ENCODE peak calls at places on chromosomes 11 and 22, in seven cellular contexts. V is CD8-positive, alpha-beta T cell; X is left lung; C is CD4-positive, CD25-positive, alpha-beta regulatory T cell; B is lower lobe of right lung; J is foreskin keratinocyte; Y is ovary. N is an unnamed sample.

GRCh38 chr11:16612801-16613400 is 125.5 kb upstream of the C11orf58 start:
- DNase-seq in V (no peak), X (no peak), C (no peak), B (no peak), J (peak), Y (no peak), N (no peak)

GRCh38 chr11:115964091-115964490 is 459.9 kb upstream of the CADM1 start:
- DNase-seq in V (no peak), X (no peak), C (no peak), B (no peak), J (no peak), Y (no peak), N (no peak)

GRCh38 chr11:17162376-17162775 is 45.4 kb downstream of the PIK3C2A start:
- DNase-seq in V (no peak), X (no peak), C (no peak), B (no peak), J (no peak), Y (no peak), N (no peak)

GRCh38 chr11:65083134-65083833 is 556 bp downstream of the CDCA5 start:
- DNase-seq in V (no peak), X (no peak), C (no peak), B (no peak), J (no peak), Y (no peak), N (no peak)

GRCh38 chr22:43733138-43733537 is 79.0 kb downstream of the EFCAB6 start:
- DNase-seq in V (no peak), X (no peak), C (no peak), B (no peak), J (no peak), Y (no peak), N (no peak)

GRCh38 chr22:43511276-43511910 is 99.6 kb downstream of the MPPED1 start:
- DNase-seq in V (no peak), X (peak), C (no peak), B (peak), J (peak), Y (no peak), N (no peak)

GRCh38 chr11:92828576-92828975 is 140.9 kb upstream of the MTNR1B start:
- DNase-seq in V (no peak), X (no peak), C (no peak), B (no peak), J (no peak), Y (no peak), N (no peak)

GRCh38 chr11:8631395-8632110 is 37.5 kb upstream of the STK33 start:
- DNase-seq in V (no peak), X (no peak), C (no peak), B (no peak), J (peak), Y (peak), N (no peak)

GRCh38 chr11:114399903-114400221 is 449 bp downstream of the C11orf71 start:
- DNase-seq in V (no peak), X (peak), C (no peak), B (peak), J (no peak), Y (no peak), N (no peak)

GRCh38 chr11:118211006-118211405 is 13.8 kb downstream of the JAML start:
- DNase-seq in V (no peak), X (no peak), C (no peak), B (no peak), J (no peak), Y (no peak), N (no peak)

GRCh38 chr11:74453373-74453975 is 13.9 kb downstream of the KCNE3 start:
- DNase-seq in V (peak), X (peak), C (peak), B (peak), J (peak), Y (peak), N (no peak)

DNA sequence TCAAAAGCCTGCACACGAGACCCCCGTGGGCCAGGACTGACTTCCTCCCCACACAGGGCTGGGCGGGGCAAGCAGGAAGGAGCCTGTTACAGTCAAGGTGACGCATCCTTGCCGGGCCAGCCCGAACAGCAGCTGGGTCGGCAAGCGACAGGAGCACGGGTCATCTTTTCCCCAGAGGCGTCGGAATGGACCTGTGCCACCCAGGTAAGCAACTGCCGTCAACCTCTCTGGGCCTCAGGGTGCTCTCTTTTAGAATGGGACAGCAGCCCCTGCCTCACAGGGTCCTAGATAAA is at the start of gene CYTH4:
- DNase-seq in V (peak), X (peak), C (peak), B (peak), J (peak), Y (no peak), N (no peak)
- H3K27ac ChIP-seq in V (peak), X (peak), C (peak), B (peak), J (no peak), Y (no peak), N (no peak)

DNA sequence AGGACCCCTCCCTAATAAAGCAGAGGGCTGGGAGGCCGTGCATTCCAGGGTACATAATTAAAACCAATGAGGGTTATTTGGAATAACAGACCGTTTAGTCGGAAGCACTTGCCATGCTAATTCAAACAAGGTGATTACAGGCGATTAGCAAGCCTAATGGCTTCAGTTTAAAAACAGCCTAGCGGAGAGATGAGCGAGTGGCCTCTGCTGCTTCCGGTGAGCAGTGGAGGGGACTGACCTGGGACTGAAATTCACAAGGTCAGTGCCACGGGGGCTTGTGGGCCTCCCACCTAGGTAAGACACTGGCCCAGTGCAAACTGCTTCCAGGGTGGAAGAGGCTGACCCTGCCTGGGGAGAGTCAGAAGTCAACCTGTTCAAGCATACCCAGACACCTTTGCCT is 56.8 kb upstream of the ALX4 start:
- DNase-seq in V (no peak), X (no peak), C (no peak), B (no peak), J (no peak), Y (no peak), N (no peak)
- H3K27ac ChIP-seq in V (no peak), X (no peak), C (no peak), B (no peak), J (no peak), Y (no peak), N (no peak)

GRCh38 chr11:1880746-1881441 is 10.8 kb downstream of the PRR33 start:
- DNase-seq in V (no peak), X (no peak), C (no peak), B (no peak), J (no peak), Y (no peak), N (no peak)
- H3K27ac ChIP-seq in V (no peak), X (peak), C (no peak), B (peak), J (no peak), Y (peak), N (no peak)

GRCh38 chr11:68335693-68336092 is 23.3 kb downstream of the LRP5 start:
- DNase-seq in V (no peak), X (no peak), C (no peak), B (no peak), J (no peak), Y (no peak), N (no peak)
- H3K27ac ChIP-seq in V (no peak), X (no peak), C (no peak), B (no peak), J (no peak), Y (no peak), N (no peak)

GRCh38 chr22:26482171-26482570 is 1.4 kb downstream of the HPS4 start:
- DNase-seq in V (no peak), X (no peak), C (no peak), B (no peak), J (no peak), Y (no peak), N (no peak)
- H3K27ac ChIP-seq in V (no peak), X (no peak), C (no peak), B (peak), J (no peak), Y (no peak), N (peak)

GRCh38 chr22:28894793-28895192 is 11.4 kb downstream of the ZNRF3 start:
- DNase-seq in V (no peak), X (no peak), C (no peak), B (no peak), J (no peak), Y (no peak), N (no peak)
- H3K27ac ChIP-seq in V (no peak), X (no peak), C (no peak), B (no peak), J (no peak), Y (no peak), N (peak)

GRCh38 chr11:85717360-85717927 is 31.4 kb upstream of the CCDC89 start:
- DNase-seq in V (no peak), X (no peak), C (no peak), B (no peak), J (no peak), Y (no peak), N (no peak)

GRCh38 chr11:85718991-85719807 is 33.2 kb upstream of the CCDC89 start:
- DNase-seq in V (no peak), X (no peak), C (no peak), B (no peak), J (peak), Y (no peak), N (peak)

GRCh38 chr11:85721191-85721590 is 35.2 kb upstream of the CCDC89 start:
- DNase-seq in V (no peak), X (no peak), C (no peak), B (no peak), J (no peak), Y (no peak), N (no peak)

GRCh38 chr11:85723088-85723487 is 37.1 kb upstream of the CCDC89 start:
- DNase-seq in V (no peak), X (no peak), C (no peak), B (no peak), J (no peak), Y (no peak), N (no peak)

GRCh38 chr11:85718126-85718943 is 32.3 kb upstream of the CCDC89 start:
- DNase-seq in V (no peak), X (no peak), C (no peak), B (no peak), J (no peak), Y (no peak), N (no peak)
- H3K27ac ChIP-seq in V (no peak), X (peak), C (no peak), B (peak), J (no peak), Y (no peak), N (no peak)

DNA sequence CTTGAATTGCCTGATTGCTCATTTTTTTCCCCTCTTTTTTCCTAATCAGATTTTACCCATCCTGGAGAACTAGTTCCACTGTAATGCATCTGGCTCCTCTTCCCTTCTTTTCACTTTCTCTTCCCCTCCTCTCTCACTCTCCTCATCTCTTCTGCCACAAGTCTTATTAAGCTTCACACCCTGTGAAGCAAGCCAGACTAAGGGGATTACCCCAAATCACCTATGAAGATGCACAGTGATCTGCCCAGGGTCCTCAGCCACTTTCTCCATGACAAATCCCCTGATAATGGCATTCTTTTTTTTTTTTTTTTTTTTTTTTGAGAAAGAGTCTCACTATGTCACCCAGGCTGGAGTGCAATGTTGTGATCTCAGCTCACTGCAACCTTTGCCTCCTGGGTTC is 11.2 kb downstream of the UBASH3B start:
- DNase-seq in V (no peak), X (no peak), C (no peak), B (no peak), J (no peak), Y (no peak), N (no peak)
- H3K27ac ChIP-seq in V (no peak), X (no peak), C (peak), B (peak), J (no peak), Y (no peak), N (no peak)

DNA sequence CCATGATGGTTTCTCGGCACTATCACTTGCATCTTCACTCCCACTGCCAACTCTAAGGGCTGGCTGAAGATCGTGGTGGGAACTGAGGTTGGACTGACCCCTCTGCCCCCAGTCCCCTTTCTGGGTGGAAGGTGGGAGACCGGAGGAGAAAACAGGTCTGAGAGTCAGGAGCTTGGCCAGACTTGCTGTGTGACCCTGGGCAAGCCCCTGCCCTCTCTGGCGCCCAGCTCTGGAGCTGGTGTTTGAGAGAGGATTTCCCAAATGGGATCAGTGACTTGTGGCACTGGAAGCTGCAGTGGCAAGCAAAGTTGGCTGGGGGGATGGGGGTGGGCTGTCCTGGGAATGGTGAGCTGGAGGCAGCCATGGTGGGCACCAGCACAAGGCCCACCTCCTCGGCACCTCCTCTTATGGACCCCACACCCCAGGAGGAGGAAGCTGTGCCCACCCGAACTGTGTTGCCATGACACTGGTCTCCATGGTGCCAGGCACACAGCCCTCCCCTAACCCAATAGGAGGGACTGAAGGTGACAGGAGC is 6.5 kb upstream of the PDE2A start:
- DNase-seq in V (no peak), X (no peak), C (no peak), B (no peak), J (no peak), Y (no peak), N (no peak)
- H3K27ac ChIP-seq in V (no peak), X (no peak), C (no peak), B (no peak), J (no peak), Y (no peak), N (no peak)

N was measured in epithelial cell of prostate.